ENCODE peak calls at places on chromosomes 3 and 15, in nine cellular contexts. One of them, this sample, is unnamed.

GRCh38 chr3:138461246-138461645 is 26.8 kb downstream of the ESYT3 start:
- DNase-seq in NCI-H1436: no peak
- DNase-seq in NCI-H2171 treated with DMSO at 0.1 percent for 48 hours: no peak
- DNase-seq in naive B cell: no peak
- DNase-seq in DMS 273 treated with DMSO at 0.1 percent for 48 hours: no peak
- DNase-seq in AG10803: peak; percentile 48
- DNase-seq in CD4-positive, alpha-beta T cell: no peak
- DNase-seq in cardiac fibroblast: no peak
- DNase-seq in COR-L47: no peak
- DNase-seq in this sample: no peak

GRCh38 chr3:17894434-17895060 is 152.1 kb upstream of the TBC1D5 start:
- DNase-seq in NCI-H1436: peak; percentile 2
- DNase-seq in NCI-H2171 treated with DMSO at 0.1 percent for 48 hours: peak; percentile 8
- DNase-seq in naive B cell: peak; percentile 46
- DNase-seq in DMS 273 treated with DMSO at 0.1 percent for 48 hours: no peak
- DNase-seq in AG10803: peak; percentile 59
- DNase-seq in CD4-positive, alpha-beta T cell: no peak
- DNase-seq in cardiac fibroblast: peak; percentile 80
- DNase-seq in COR-L47: no peak
- DNase-seq in this sample: peak; percentile 26

GRCh38 chr3:54212723-54213122 is 90.4 kb downstream of the CACNA2D3 start:
- DNase-seq in NCI-H1436: no peak
- DNase-seq in NCI-H2171 treated with DMSO at 0.1 percent for 48 hours: no peak
- DNase-seq in naive B cell: no peak
- DNase-seq in DMS 273 treated with DMSO at 0.1 percent for 48 hours: no peak
- DNase-seq in AG10803: no peak
- DNase-seq in CD4-positive, alpha-beta T cell: no peak
- DNase-seq in cardiac fibroblast: no peak
- DNase-seq in COR-L47: no peak
- DNase-seq in this sample: no peak

GRCh38 chr3:129688310-129688895 is 81.9 kb upstream of the PLXND1 start:
- DNase-seq in NCI-H1436: peak; percentile 75
- DNase-seq in NCI-H2171 treated with DMSO at 0.1 percent for 48 hours: no peak
- DNase-seq in naive B cell: no peak
- DNase-seq in DMS 273 treated with DMSO at 0.1 percent for 48 hours: peak; percentile 27
- DNase-seq in AG10803: peak; percentile 72
- DNase-seq in CD4-positive, alpha-beta T cell: no peak
- DNase-seq in cardiac fibroblast: peak; percentile 69
- DNase-seq in COR-L47: peak; percentile 96
- DNase-seq in this sample: no peak

GRCh38 chr3:187207624-187208023 is 10.3 kb downstream of the RTP1 start:
- DNase-seq in NCI-H1436: no peak
- DNase-seq in NCI-H2171 treated with DMSO at 0.1 percent for 48 hours: no peak
- DNase-seq in naive B cell: no peak
- DNase-seq in DMS 273 treated with DMSO at 0.1 percent for 48 hours: no peak
- DNase-seq in AG10803: peak; percentile 75
- DNase-seq in CD4-positive, alpha-beta T cell: no peak
- DNase-seq in cardiac fibroblast: no peak
- DNase-seq in COR-L47: no peak
- DNase-seq in this sample: no peak

GRCh38 chr15:68484696-68485400 is 52.9 kb upstream of the ITGA11 start:
- DNase-seq in NCI-H1436: no peak
- DNase-seq in NCI-H2171 treated with DMSO at 0.1 percent for 48 hours: no peak
- DNase-seq in naive B cell: no peak
- DNase-seq in DMS 273 treated with DMSO at 0.1 percent for 48 hours: no peak
- DNase-seq in AG10803: peak; percentile 96
- DNase-seq in CD4-positive, alpha-beta T cell: no peak
- DNase-seq in cardiac fibroblast: peak; percentile 58
- DNase-seq in COR-L47: no peak
- DNase-seq in this sample: no peak

GRCh38 chr15:52217186-52217585 is 26.0 kb upstream of the GNB5 start:
- DNase-seq in NCI-H1436: no peak
- DNase-seq in NCI-H2171 treated with DMSO at 0.1 percent for 48 hours: no peak
- DNase-seq in naive B cell: no peak
- DNase-seq in DMS 273 treated with DMSO at 0.1 percent for 48 hours: no peak
- DNase-seq in AG10803: no peak
- DNase-seq in CD4-positive, alpha-beta T cell: no peak
- DNase-seq in cardiac fibroblast: no peak
- DNase-seq in COR-L47: no peak
- DNase-seq in this sample: no peak

GRCh38 chr3:47405820-47406761 is 25.3 kb downstream of the PTPN23 start:
- DNase-seq in NCI-H1436: no peak
- DNase-seq in NCI-H2171 treated with DMSO at 0.1 percent for 48 hours: no peak
- DNase-seq in naive B cell: no peak
- DNase-seq in DMS 273 treated with DMSO at 0.1 percent for 48 hours: no peak
- DNase-seq in AG10803: no peak
- DNase-seq in CD4-positive, alpha-beta T cell: no peak
- DNase-seq in cardiac fibroblast: no peak
- DNase-seq in COR-L47: no peak
- DNase-seq in this sample: no peak

GRCh38 chr3:87626471-87626995 is 350.1 kb upstream of the POU1F1 start:
- DNase-seq in NCI-H1436: no peak
- DNase-seq in NCI-H2171 treated with DMSO at 0.1 percent for 48 hours: no peak
- DNase-seq in naive B cell: no peak
- DNase-seq in DMS 273 treated with DMSO at 0.1 percent for 48 hours: no peak
- DNase-seq in AG10803: no peak
- DNase-seq in CD4-positive, alpha-beta T cell: no peak
- DNase-seq in cardiac fibroblast: peak; percentile 68
- DNase-seq in COR-L47: no peak
- DNase-seq in this sample: no peak

GRCh38 chr3:95911767-95912166 is 902.6 kb upstream of the EPHA6 start:
- DNase-seq in NCI-H1436: no peak
- DNase-seq in NCI-H2171 treated with DMSO at 0.1 percent for 48 hours: no peak
- DNase-seq in naive B cell: no peak
- DNase-seq in DMS 273 treated with DMSO at 0.1 percent for 48 hours: no peak
- DNase-seq in AG10803: no peak
- DNase-seq in CD4-positive, alpha-beta T cell: no peak
- DNase-seq in cardiac fibroblast: no peak
- DNase-seq in COR-L47: no peak
- DNase-seq in this sample: no peak

GRCh38 chr3:79367066-79367465 is 400.7 kb downstream of the ROBO1 start:
- DNase-seq in NCI-H1436: no peak
- DNase-seq in NCI-H2171 treated with DMSO at 0.1 percent for 48 hours: no peak
- DNase-seq in naive B cell: no peak
- DNase-seq in DMS 273 treated with DMSO at 0.1 percent for 48 hours: no peak
- DNase-seq in AG10803: peak; percentile 22
- DNase-seq in CD4-positive, alpha-beta T cell: no peak
- DNase-seq in cardiac fibroblast: peak; percentile 90
- DNase-seq in COR-L47: no peak
- DNase-seq in this sample: no peak

GRCh38 chr3:52385157-52385556 is 59.7 kb downstream of the SEMA3G start:
- DNase-seq in NCI-H1436: no peak
- DNase-seq in NCI-H2171 treated with DMSO at 0.1 percent for 48 hours: no peak
- DNase-seq in naive B cell: no peak
- DNase-seq in DMS 273 treated with DMSO at 0.1 percent for 48 hours: peak; percentile 11
- DNase-seq in AG10803: peak; percentile 12
- DNase-seq in CD4-positive, alpha-beta T cell: no peak
- DNase-seq in cardiac fibroblast: peak; percentile 45
- DNase-seq in COR-L47: peak; percentile 11
- DNase-seq in this sample: no peak

GRCh38 chr3:30129765-30130164 is 476.6 kb upstream of the TGFBR2 start:
- DNase-seq in NCI-H1436: no peak
- DNase-seq in NCI-H2171 treated with DMSO at 0.1 percent for 48 hours: no peak
- DNase-seq in naive B cell: no peak
- DNase-seq in DMS 273 treated with DMSO at 0.1 percent for 48 hours: no peak
- DNase-seq in AG10803: no peak
- DNase-seq in CD4-positive, alpha-beta T cell: no peak
- DNase-seq in cardiac fibroblast: no peak
- DNase-seq in COR-L47: no peak
- DNase-seq in this sample: no peak

GRCh38 chr3:24810881-24811280 is 316.2 kb upstream of the THRB start:
- DNase-seq in NCI-H1436: no peak
- DNase-seq in NCI-H2171 treated with DMSO at 0.1 percent for 48 hours: peak; percentile 8
- DNase-seq in naive B cell: no peak
- DNase-seq in DMS 273 treated with DMSO at 0.1 percent for 48 hours: no peak
- DNase-seq in AG10803: no peak
- DNase-seq in CD4-positive, alpha-beta T cell: no peak
- DNase-seq in cardiac fibroblast: no peak
- DNase-seq in COR-L47: no peak
- DNase-seq in this sample: no peak

GRCh38 chr15:84661001-84661400 is 3.0 kb upstream of the NMB start:
- DNase-seq in NCI-H1436: no peak
- DNase-seq in NCI-H2171 treated with DMSO at 0.1 percent for 48 hours: no peak
- DNase-seq in naive B cell: no peak
- DNase-seq in DMS 273 treated with DMSO at 0.1 percent for 48 hours: no peak
- DNase-seq in AG10803: no peak
- DNase-seq in CD4-positive, alpha-beta T cell: no peak
- DNase-seq in cardiac fibroblast: no peak
- DNase-seq in COR-L47: no peak
- DNase-seq in this sample: no peak

GRCh38 chr3:133515127-133515526 is 58.4 kb upstream of the CDV3 start:
- DNase-seq in NCI-H1436: no peak
- DNase-seq in NCI-H2171 treated with DMSO at 0.1 percent for 48 hours: no peak
- DNase-seq in naive B cell: no peak
- DNase-seq in DMS 273 treated with DMSO at 0.1 percent for 48 hours: no peak
- DNase-seq in AG10803: no peak
- DNase-seq in CD4-positive, alpha-beta T cell: no peak
- DNase-seq in cardiac fibroblast: no peak
- DNase-seq in COR-L47: no peak
- DNase-seq in this sample: no peak

GRCh38 chr15:37902126-37902525 is 32.3 kb upstream of the TMCO5A start:
- DNase-seq in NCI-H1436: no peak
- DNase-seq in NCI-H2171 treated with DMSO at 0.1 percent for 48 hours: no peak
- DNase-seq in naive B cell: no peak
- DNase-seq in DMS 273 treated with DMSO at 0.1 percent for 48 hours: no peak
- DNase-seq in AG10803: no peak
- DNase-seq in CD4-positive, alpha-beta T cell: no peak
- DNase-seq in cardiac fibroblast: no peak
- DNase-seq in COR-L47: no peak
- DNase-seq in this sample: no peak

GRCh38 chr3:186057594-186057993 is 51.3 kb downstream of the ETV5 start:
- DNase-seq in NCI-H1436: no peak
- DNase-seq in NCI-H2171 treated with DMSO at 0.1 percent for 48 hours: no peak
- DNase-seq in naive B cell: no peak
- DNase-seq in DMS 273 treated with DMSO at 0.1 percent for 48 hours: no peak
- DNase-seq in AG10803: peak; percentile 87
- DNase-seq in CD4-positive, alpha-beta T cell: no peak
- DNase-seq in cardiac fibroblast: peak; percentile 90
- DNase-seq in COR-L47: no peak
- DNase-seq in this sample: no peak

GRCh38 chr3:187830181-187830580 is 84.9 kb upstream of the BCL6 start:
- DNase-seq in NCI-H1436: no peak
- DNase-seq in NCI-H2171 treated with DMSO at 0.1 percent for 48 hours: no peak
- DNase-seq in naive B cell: no peak
- DNase-seq in DMS 273 treated with DMSO at 0.1 percent for 48 hours: no peak
- DNase-seq in AG10803: no peak
- DNase-seq in CD4-positive, alpha-beta T cell: no peak
- DNase-seq in cardiac fibroblast: no peak
- DNase-seq in COR-L47: no peak
- DNase-seq in this sample: no peak

GRCh38 chr3:182212479-182213076 is 500.9 kb downstream of the SOX2 start:
- DNase-seq in NCI-H1436: peak; percentile 23
- DNase-seq in NCI-H2171 treated with DMSO at 0.1 percent for 48 hours: peak; percentile 78
- DNase-seq in naive B cell: no peak
- DNase-seq in DMS 273 treated with DMSO at 0.1 percent for 48 hours: peak; percentile 79
- DNase-seq in AG10803: peak; percentile 6
- DNase-seq in CD4-positive, alpha-beta T cell: no peak
- DNase-seq in cardiac fibroblast: peak; percentile 41
- DNase-seq in COR-L47: peak; percentile 98
- DNase-seq in this sample: no peak

GRCh38 chr3:114554716-114555115 is 260.9 kb downstream of the TIGIT start:
- DNase-seq in NCI-H1436: no peak
- DNase-seq in NCI-H2171 treated with DMSO at 0.1 percent for 48 hours: no peak
- DNase-seq in naive B cell: no peak
- DNase-seq in DMS 273 treated with DMSO at 0.1 percent for 48 hours: no peak
- DNase-seq in AG10803: peak; percentile 79
- DNase-seq in CD4-positive, alpha-beta T cell: no peak
- DNase-seq in cardiac fibroblast: peak; percentile 46
- DNase-seq in COR-L47: no peak
- DNase-seq in this sample: no peak

GRCh38 chr15:58269455-58270414 is 131.6 kb downstream of the AQP9 start:
- DNase-seq in NCI-H1436: peak; percentile 70
- DNase-seq in NCI-H2171 treated with DMSO at 0.1 percent for 48 hours: peak; percentile 62
- DNase-seq in naive B cell: no peak
- DNase-seq in DMS 273 treated with DMSO at 0.1 percent for 48 hours: no peak
- DNase-seq in AG10803: peak; percentile 62
- DNase-seq in CD4-positive, alpha-beta T cell: no peak
- DNase-seq in cardiac fibroblast: peak; percentile 82
- DNase-seq in COR-L47: peak; percentile 26
- DNase-seq in this sample: no peak

GRCh38 chr3:47347217-47347801 is 33.5 kb upstream of the PTPN23 start:
- DNase-seq in NCI-H1436: no peak
- DNase-seq in NCI-H2171 treated with DMSO at 0.1 percent for 48 hours: no peak
- DNase-seq in naive B cell: peak; percentile 27
- DNase-seq in DMS 273 treated with DMSO at 0.1 percent for 48 hours: no peak
- DNase-seq in AG10803: peak; percentile 84
- DNase-seq in CD4-positive, alpha-beta T cell: no peak
- DNase-seq in cardiac fibroblast: peak; percentile 27
- DNase-seq in COR-L47: no peak
- DNase-seq in this sample: no peak